ENCODE peak calls at places on chromosomes 4 and X, in four cellular contexts. One of them, this sample, is unnamed.
A peak's percentile ranks its signal among the peaks of the same experiment; 100 is the strongest.

GRCh38 chr4:83771113-83771705 is 235.3 kb downstream of the GPAT3 start:
- DNase-seq in trophoblast cell: peak; percentile 19
- DNase-seq in H9: peak; percentile 72
- DNase-seq in H1: peak; percentile 53
- DNase-seq in this sample: peak; percentile 77

GRCh38 chr4:133147922-133148689 is 988 bp upstream of the PCDH10 start:
- DNase-seq in H1: peak; percentile 59
- DNase-seq in trophoblast cell: no peak
- DNase-seq in H9: peak; percentile 55
- DNase-seq in this sample: peak; percentile 87

GRCh38 chr4:130486186-130486585 is 1390.2 kb downstream of the C4orf33 start:
- DNase-seq in H1: no peak
- DNase-seq in H9: no peak
- DNase-seq in trophoblast cell: no peak
- DNase-seq in this sample: no peak

GRCh38 chrX:153885968-153886903 is at the start of gene L1CAM:
- DNase-seq in H1: no peak
- DNase-seq in trophoblast cell: peak; percentile 1
- DNase-seq in H9: peak; percentile 58
- DNase-seq in this sample: peak; percentile 60

GRCh38 chr4:110623710-110624015 is 786 bp upstream of the PITX2 start:
- DNase-seq in H1: no peak
- DNase-seq in H9: no peak
- DNase-seq in trophoblast cell: no peak
- DNase-seq in this sample: no peak

GRCh38 chrX:69127466-69127865 is 37.8 kb downstream of the PJA1 start:
- DNase-seq in trophoblast cell: no peak
- DNase-seq in H1: no peak
- DNase-seq in H9: no peak
- DNase-seq in this sample: no peak

GRCh38 chr4:6472387-6473263 is at the start of gene PPP2R2C:
- DNase-seq in trophoblast cell: no peak
- DNase-seq in H9: peak; percentile 42
- DNase-seq in H1: peak; percentile 59
- DNase-seq in this sample: peak; percentile 38

GRCh38 chr4:111943796-111944203 is 201.5 kb upstream of the FAM241A start:
- DNase-seq in trophoblast cell: peak; percentile 9
- DNase-seq in H1: peak; percentile 56
- DNase-seq in H9: peak; percentile 72
- DNase-seq in this sample: peak; percentile 81

GRCh38 chr4:64777286-64777685 is 368.0 kb upstream of the TECRL start:
- DNase-seq in H9: no peak
- DNase-seq in trophoblast cell: no peak
- DNase-seq in H1: no peak
- DNase-seq in this sample: no peak

GRCh38 chr4:53902786-53903185 is 161.6 kb downstream of the CHIC2 start:
- DNase-seq in H9: no peak
- DNase-seq in H1: peak; percentile 14
- DNase-seq in trophoblast cell: no peak
- DNase-seq in this sample: no peak
- H2AK5ac ChIP-seq in H9: no peak overlapping the region
- H2AK5ac ChIP-seq in H1: no peak overlapping the region
- H2AK5ac ChIP-seq in trophoblast cell: no peak overlapping the region
- H2AK5ac ChIP-seq in this sample: no peak overlapping the region

GRCh38 chrX:2469196-2469685 is 31.5 kb downstream of the DHRSX start:
- DNase-seq in H1: no peak
- DNase-seq in H9: no peak
- DNase-seq in trophoblast cell: no peak
- DNase-seq in this sample: peak; percentile 36
- H3K79me2 ChIP-seq in H1: peaks cover 84% of the 10 kb centered on the region
- H3K79me2 ChIP-seq in H9: peaks cover 14% of the 10 kb centered on the region
- H3K79me2 ChIP-seq in trophoblast cell: no peaks in the 10 kb centered on the region
- H3K79me2 ChIP-seq in this sample: peaks cover 15% of the 10 kb centered on the region

GRCh38 chr4:86613734-86614133 is 19.6 kb downstream of the PTPN13 start:
- DNase-seq in H9: no peak
- DNase-seq in trophoblast cell: no peak
- DNase-seq in H1: no peak
- DNase-seq in this sample: no peak
- H2AK5ac ChIP-seq in H9: no peak overlapping the region
- H2AK5ac ChIP-seq in trophoblast cell: no peak overlapping the region
- H2AK5ac ChIP-seq in H1: no peak overlapping the region
- H2AK5ac ChIP-seq in this sample: no peak overlapping the region

DNA sequence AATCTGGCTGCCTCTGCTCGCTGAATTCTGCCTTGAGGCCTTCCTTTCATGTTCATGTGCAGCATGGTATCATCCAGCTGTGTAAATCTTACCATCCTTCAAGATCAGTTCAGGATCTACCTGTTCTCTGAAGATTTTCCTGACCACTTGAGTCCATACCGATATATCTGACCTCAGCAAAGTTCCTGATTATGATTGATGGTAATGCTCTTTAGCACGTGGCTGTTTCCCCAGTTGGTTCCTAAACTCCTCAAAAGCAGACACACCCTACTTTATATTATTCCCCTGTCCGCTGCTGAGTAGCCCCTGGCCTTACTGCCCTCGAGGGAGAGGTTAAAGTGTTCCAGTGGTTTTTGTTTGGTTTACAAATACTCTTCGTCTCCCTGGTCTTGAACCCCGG is 20.0 kb downstream of the GALNT7 start:
- DNase-seq in H1: no peak
- DNase-seq in H9: no peak
- DNase-seq in trophoblast cell: no peak
- DNase-seq in this sample: no peak
- H3K79me2 ChIP-seq in H1: peaks cover 95% of the 10 kb centered on the region
- H3K79me2 ChIP-seq in H9: peaks cover 30% of the 10 kb centered on the region
- H3K79me2 ChIP-seq in trophoblast cell: peaks cover 1% of the 10 kb centered on the region
- H3K79me2 ChIP-seq in this sample: peaks cover 42% of the 10 kb centered on the region

GRCh38 chr4:8205749-8206611 is 6.9 kb downstream of the SH3TC1 start:
- DNase-seq in H1: no peak
- DNase-seq in trophoblast cell: no peak
- DNase-seq in H9: no peak
- DNase-seq in this sample: no peak
- H2AK5ac ChIP-seq in H1: peak overlapping the region; percentile 39
- H2AK5ac ChIP-seq in trophoblast cell: peak overlapping the region; percentile 28
- H2AK5ac ChIP-seq in H9: no peak overlapping the region
- H2AK5ac ChIP-seq in this sample: no peak overlapping the region

GRCh38 chr4:17911608-17912007 is 100.8 kb downstream of the NCAPG start:
- DNase-seq in trophoblast cell: no peak
- DNase-seq in H1: no peak
- DNase-seq in H9: no peak
- DNase-seq in this sample: no peak

DNA sequence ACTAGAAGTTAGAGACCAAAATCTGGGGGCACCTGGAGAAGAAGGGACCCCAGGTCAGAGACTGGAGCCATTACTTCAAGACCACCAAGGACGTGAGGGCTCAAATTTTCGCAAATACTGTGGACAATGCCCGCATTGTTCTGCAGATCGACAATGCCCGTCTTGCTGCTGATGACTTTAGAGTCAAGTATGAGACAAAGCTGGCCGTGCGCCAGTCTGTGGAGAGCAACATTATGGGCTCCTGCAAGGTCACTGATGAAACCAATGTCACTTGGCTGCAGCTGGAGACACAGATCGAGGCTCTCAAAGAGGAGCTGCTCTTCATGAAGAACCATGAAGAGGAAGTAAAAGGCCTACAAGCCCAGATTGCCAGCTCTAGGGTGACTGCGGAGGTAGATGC is 101.2 kb downstream of the NCAPG start:
- DNase-seq in trophoblast cell: no peak
- DNase-seq in H1: no peak
- DNase-seq in H9: no peak
- DNase-seq in this sample: no peak
- H3K79me2 ChIP-seq in trophoblast cell: no peaks in the 10 kb centered on the region
- H3K79me2 ChIP-seq in H1: no peaks in the 10 kb centered on the region
- H3K79me2 ChIP-seq in H9: no peaks in the 10 kb centered on the region
- H3K79me2 ChIP-seq in this sample: no peaks in the 10 kb centered on the region

This sample was measured in mesendoderm.